ENCODE peak calls at places on chromosomes 11 and 22, in four cellular contexts. T is neuronal stem cell, W is IMR-90, Q is mesenchymal stem cell. B is an unnamed sample.

GRCh38 chr11:2805388-2806057 is 80.1 kb downstream of the CDKN1C start:
- DNase-seq in Q (no peak), T (no peak), W (no peak), B (no peak)

GRCh38 chr11:115462004-115462541 is 42.1 kb downstream of the CADM1 start:
- DNase-seq in T (no peak), W (peak; percentile 0), Q (no peak), B (no peak)

GRCh38 chr22:27260087-27260730 is 541.3 kb downstream of the MN1 start:
- DNase-seq in Q (no peak), W (no peak), T (peak; percentile 81), B (no peak)

GRCh38 chr11:119791701-119792151 is 62.7 kb upstream of the NECTIN1 start:
- DNase-seq in T (peak; percentile 6), W (peak; percentile 37), Q (no peak), B (no peak)

GRCh38 chr11:63916837-63917684 is at the start of gene RCOR2:
- DNase-seq in T (peak; percentile 83), W (peak; percentile 80), Q (peak; percentile 85), B (peak; percentile 87)

GRCh38 chr11:66546368-66546965 is at the start of gene ACTN3:
- DNase-seq in W (no peak), T (peak; percentile 66), Q (no peak), B (peak; percentile 33)

GRCh38 chr11:126391970-126392637 is 36.6 kb downstream of the ST3GAL4 start:
- DNase-seq in Q (no peak), W (no peak), T (no peak), B (no peak)

GRCh38 chr11:834371-835316 is 1.9 kb downstream of the CD151 start:
- DNase-seq in W (peak; percentile 69), Q (peak; percentile 78), T (no peak), B (peak; percentile 60)

GRCh38 chr11:126861796-126862195 is 138.8 kb downstream of the KIRREL3 start:
- DNase-seq in Q (no peak), W (no peak), T (no peak), B (no peak)

GRCh38 chr11:16382638-16383380 is 26.5 kb upstream of the SOX6 start:
- DNase-seq in T (no peak), Q (no peak), W (peak; percentile 93), B (no peak)

GRCh38 chr11:36123353-36124220 is 165.6 kb downstream of the COMMD9 start:
- DNase-seq in W (no peak), Q (no peak), T (no peak), B (no peak)

GRCh38 chr11:66328307-66329144 is 7.7 kb downstream of the RIN1 start:
- DNase-seq in W (peak; percentile 70), T (peak; percentile 71), Q (peak; percentile 86), B (peak; percentile 76)

GRCh38 chr11:134331565-134332188 is at the start of gene GLB1L2:
- DNase-seq in W (no peak), Q (peak; percentile 1), T (peak; percentile 75), B (peak; percentile 73)

GRCh38 chr22:49937758-49938564 is 19.5 kb downstream of the CRELD2 start:
- DNase-seq in T (no peak), W (no peak), Q (no peak), B (peak; percentile 16)

GRCh38 chr22:44256085-44256484 is 56.7 kb downstream of the SHISAL1 start:
- DNase-seq in Q (no peak), T (no peak), W (no peak), B (no peak)

GRCh38 chr11:44876923-44877322 is 73.8 kb downstream of the TP53I11 start:
- DNase-seq in T (no peak), Q (no peak), W (no peak), B (no peak)

GRCh38 chr11:74462009-74462408 is 5.3 kb downstream of the KCNE3 start:
- DNase-seq in Q (peak; percentile 40), W (no peak), T (no peak), B (peak; percentile 20)

GRCh38 chr11:92702771-92703170 is 266.7 kb upstream of the MTNR1B start:
- DNase-seq in T (no peak), W (peak; percentile 73), Q (no peak), B (no peak)

GRCh38 chr22:44524806-44525205 is 26.8 kb upstream of the RTL6 start:
- DNase-seq in T (no peak), W (no peak), Q (no peak), B (no peak)

GRCh38 chr11:101617735-101618332 is 34.0 kb upstream of the TRPC6 start:
- DNase-seq in W (peak; percentile 52), T (no peak), Q (no peak), B (peak; percentile 33)

GRCh38 chr11:251550-251949 is 14.8 kb downstream of the PSMD13 start:
- DNase-seq in Q (no peak), W (no peak), T (no peak), B (peak; percentile 9)

GRCh38 chr11:124762077-124762623 is at the start of gene ESAM:
- DNase-seq in W (no peak), T (no peak), Q (no peak), B (peak; percentile 45)

GRCh38 chr11:3200388-3201111 is 18.1 kb downstream of the MRGPRG start:
- DNase-seq in W (no peak), T (no peak), Q (no peak), B (no peak)

GRCh38 chr22:40128989-40129388 is 48.7 kb upstream of the TNRC6B start:
- DNase-seq in Q (no peak), T (no peak), W (no peak), B (no peak)

GRCh38 chr11:19606856-19607655 is 105.6 kb upstream of the NAV2 start:
- DNase-seq in W (no peak), Q (no peak), T (no peak), B (no peak)

GRCh38 chr11:92216789-92217188 is 7.8 kb upstream of the FAT3 start:
- DNase-seq in T (no peak), W (no peak), Q (no peak), B (no peak)

GRCh38 chr11:117072517-117073218 is 25.6 kb downstream of the SIK3 start:
- DNase-seq in W (peak; percentile 96), T (no peak), Q (peak; percentile 96), B (peak; percentile 96)

GRCh38 chr22:50702261-50702671 is 29.6 kb downstream of the SHANK3 start:
- DNase-seq in Q (no peak), T (no peak), W (no peak), B (no peak)

GRCh38 chr11:123560001-123560400 is 94.4 kb downstream of the SCN3B start:
- DNase-seq in T (no peak), W (peak; percentile 88), Q (peak; percentile 76), B (peak; percentile 34)

GRCh38 chr11:93100211-93100610 is 97.6 kb downstream of the SLC36A4 start:
- DNase-seq in W (peak; percentile 36), Q (no peak), T (no peak), B (no peak)

GRCh38 chr22:47474464-47474863 is 712.0 kb downstream of the TBC1D22A start:
- DNase-seq in T (no peak), W (no peak), Q (no peak), B (no peak)

GRCh38 chr11:122149232-122149631 is 33.2 kb upstream of the BLID start:
- DNase-seq in T (no peak), W (no peak), Q (no peak), B (no peak)

GRCh38 chr22:37421468-37421877 is 5.8 kb downstream of the ELFN2 start:
- DNase-seq in T (no peak), W (no peak), Q (no peak), B (no peak)

GRCh38 chr11:108019870-108020540 is 11.3 kb downstream of the CUL5 start:
- DNase-seq in Q (peak; percentile 36), T (no peak), W (peak; percentile 25), B (no peak)

GRCh38 chr11:134519788-134520187 is 107.7 kb upstream of the B3GAT1 start:
- DNase-seq in T (no peak), Q (no peak), W (no peak), B (no peak)

GRCh38 chr11:17652556-17652955 is 66.8 kb upstream of the MYOD1 start:
- DNase-seq in T (no peak), Q (no peak), W (no peak), B (no peak)

GRCh38 chr11:44596541-44597276 is 31.2 kb downstream of the CD82 start:
- DNase-seq in Q (no peak), T (no peak), W (no peak), B (no peak)

GRCh38 chr22:48247829-48248228 is 1485.4 kb downstream of the TBC1D22A start:
- DNase-seq in W (no peak), Q (no peak), T (no peak), B (no peak)

GRCh38 chr22:32785636-32786418 is 15.7 kb upstream of the TIMP3 start:
- DNase-seq in Q (no peak), W (no peak), T (no peak), B (no peak)

GRCh38 chr11:78038697-78039313 is 15.7 kb upstream of the KCTD14 start:
- DNase-seq in Q (no peak), T (no peak), W (peak; percentile 28), B (no peak)
- H2AFZ ChIP-seq in Q (no peak overlapping the region), T (no peak overlapping the region), W (no peak overlapping the region), B (no peak overlapping the region)

GRCh38 chr11:33649944-33650343 is 50.7 kb downstream of the C11orf91 start:
- DNase-seq in T (no peak), W (no peak), Q (no peak), B (no peak)
- H2BK5ac ChIP-seq in T (no peak overlapping the region), W (no peak overlapping the region), Q (no peak overlapping the region), B (no peak overlapping the region)

DNA sequence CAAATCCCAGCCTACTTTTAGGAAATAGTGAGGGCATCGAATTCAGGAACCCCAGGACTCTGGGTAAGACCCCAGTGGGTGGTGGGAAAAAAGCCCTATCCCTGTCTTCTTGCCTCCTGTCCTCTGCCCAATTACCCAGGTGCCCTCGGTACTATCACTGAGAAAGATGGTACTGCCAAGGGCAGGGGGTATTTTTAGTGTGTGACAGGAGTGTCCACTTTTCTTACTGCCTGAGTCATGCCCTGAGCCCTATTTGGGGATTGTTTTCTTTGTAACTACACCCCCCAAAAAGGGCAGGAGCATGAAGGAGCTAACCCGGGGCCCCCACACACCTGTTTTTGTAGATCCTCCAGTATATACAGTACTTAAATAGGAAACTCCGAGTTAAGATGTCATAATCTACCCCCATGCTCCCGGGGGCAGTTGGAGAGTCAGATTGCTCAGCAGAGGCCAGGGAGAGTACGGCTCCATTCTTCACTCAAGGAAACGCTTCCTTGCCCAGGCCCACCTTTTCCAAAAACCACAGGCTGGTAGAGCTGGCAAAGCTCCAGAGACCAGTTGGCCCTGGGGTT is 3.8 kb downstream of the SMTNL1 start:
- DNase-seq in Q (no peak), T (no peak), W (no peak), B (no peak)
- H2AFZ ChIP-seq in Q (no peak overlapping the region), T (no peak overlapping the region), W (no peak overlapping the region), B (no peak overlapping the region)

GRCh38 chr22:19890502-19891349 is 36.1 kb upstream of the GNB1L start:
- DNase-seq in Q (no peak), T (no peak), W (no peak), B (peak; percentile 45)
- H2BK5ac ChIP-seq in Q (no peak overlapping the region), T (peak overlapping the region; percentile 30), W (peak overlapping the region; percentile 97), B (peak overlapping the region; percentile 93)